ENCODE peak calls at places on chromosomes 1 and 21, in nine cellular contexts. X is stimulated activated CD4-positive, alpha-beta T cell treated with anti-CD3 and anti-CD28 coated beads, Interleukin-4, amount 100 ng/mL, for 48 hours; T is left cardiac atrium; J is NCI-H2029 treated with DMSO at 0.1 percent for 48 hours; C is cerebellum; E is A673; Y is WTC11; K is EH; Q is mesendoderm. R is an unnamed sample.

GRCh38 chr1:177620636-177621190 is 349.1 kb downstream of the SEC16B start:
- DNase-seq in X (no peak), T (no peak), J (no peak), C (no peak), E (no peak), Y (no peak), K (peak), Q (peak), R (no peak)

GRCh38 chr1:152907686-152908601 is at the start of gene IVL:
- DNase-seq in X (no peak), T (no peak), J (no peak), C (no peak), E (peak), Y (no peak), K (peak), Q (no peak), R (no peak)

GRCh38 chr1:184775329-184775728 is 20.7 kb upstream of the EDEM3 start:
- DNase-seq in X (no peak), T (no peak), J (no peak), C (no peak), E (no peak), Y (no peak), K (no peak), Q (no peak), R (no peak)

GRCh38 chr1:225454067-225454618 is 26.3 kb upstream of the LBR start:
- DNase-seq in X (no peak), T (no peak), J (peak), C (no peak), E (no peak), Y (no peak), K (no peak), Q (no peak), R (no peak)

GRCh38 chr1:226643167-226643566 is 94.6 kb downstream of the STUM start:
- DNase-seq in X (peak), T (no peak), J (no peak), C (no peak), E (no peak), Y (no peak), K (peak), Q (peak), R (no peak)

GRCh38 chr1:219088778-219089557 is 84.7 kb upstream of the LYPLAL1 start:
- DNase-seq in X (no peak), T (peak), J (no peak), C (no peak), E (no peak), Y (no peak), K (peak), Q (peak), R (no peak)

GRCh38 chr1:99469641-99470040 is 176.3 kb upstream of the PALMD start:
- DNase-seq in X (no peak), T (no peak), J (no peak), C (peak), E (no peak), Y (no peak), K (peak), Q (no peak), R (no peak)

GRCh38 chr1:229070168-229070567 is 200.7 kb upstream of the RAB4A start:
- DNase-seq in X (no peak), T (peak), J (peak), C (peak), E (peak), Y (no peak), K (peak), Q (no peak), R (peak)

GRCh38 chr21:44529503-44530125 is 10.4 kb downstream of the KRTAP10-1 start:
- DNase-seq in X (no peak), T (no peak), J (no peak), C (no peak), E (no peak), Y (peak), K (no peak), Q (no peak), R (no peak)

GRCh38 chr1:207414606-207415108 is 39.5 kb upstream of the CR2 start:
- DNase-seq in X (peak), T (no peak), J (no peak), C (no peak), E (no peak), Y (no peak), K (no peak), Q (no peak), R (no peak)

GRCh38 chr1:245622332-245623014 is 467.7 kb downstream of the KIF26B start:
- DNase-seq in X (no peak), T (no peak), J (no peak), C (no peak), E (no peak), Y (peak), K (no peak), Q (peak), R (no peak)

GRCh38 chr1:62175568-62176179 is 19.0 kb upstream of the L1TD1 start:
- DNase-seq in X (peak), T (no peak), J (peak), C (peak), E (peak), Y (peak), K (peak), Q (peak), R (peak)

GRCh38 chr1:29933110-29933509 is 696.8 kb downstream of the PTPRU start:
- DNase-seq in X (no peak), T (no peak), J (peak), C (no peak), E (peak), Y (no peak), K (no peak), Q (peak), R (no peak)

GRCh38 chr1:18149113-18149641 is 41.6 kb downstream of the IGSF21 start:
- DNase-seq in X (no peak), T (no peak), J (no peak), C (peak), E (no peak), Y (no peak), K (no peak), Q (peak), R (no peak)

GRCh38 chr1:50604580-50604979 is 181.3 kb upstream of the DMRTA2 start:
- DNase-seq in X (no peak), T (no peak), J (no peak), C (no peak), E (no peak), Y (no peak), K (no peak), Q (peak), R (no peak)

GRCh38 chr1:68197891-68198290 is 34.4 kb downstream of the WLS start:
- DNase-seq in X (no peak), T (no peak), J (peak), C (no peak), E (no peak), Y (no peak), K (no peak), Q (no peak), R (no peak)

GRCh38 chr21:45234906-45235305 is 52.8 kb downstream of the POFUT2 start:
- DNase-seq in X (no peak), T (no peak), J (no peak), C (no peak), E (no peak), Y (no peak), K (no peak), Q (no peak), R (no peak)

GRCh38 chr1:229028509-229028908 is 242.4 kb upstream of the RAB4A start:
- DNase-seq in X (no peak), T (no peak), J (no peak), C (no peak), E (no peak), Y (no peak), K (no peak), Q (no peak), R (no peak)

GRCh38 chr1:235013512-235013911 is 115.1 kb downstream of the TOMM20 start:
- DNase-seq in X (no peak), T (no peak), J (no peak), C (no peak), E (no peak), Y (no peak), K (no peak), Q (peak), R (no peak)

GRCh38 chr1:69223156-69223555 is 344.6 kb upstream of the LRRC7 start:
- DNase-seq in X (no peak), T (no peak), J (no peak), C (no peak), E (no peak), Y (no peak), K (no peak), Q (no peak), R (no peak)

R was measured in SK-MEL-5.